ENCODE peak calls at places on chromosomes 16 and 17, in four cellular contexts. A, E, M and T are unnamed samples.

GRCh38 chr17:32277284-32277683 is 11.7 kb downstream of the RHBDL3 start:
- DNase-seq in A (no peak), E (no peak), M (no peak), T (no peak)

GRCh38 chr17:37702605-37703004 is 42.3 kb downstream of the HNF1B start:
- DNase-seq in A (no peak), E (no peak), M (no peak), T (no peak)

GRCh38 chr17:81621494-81622230 is 15.2 kb downstream of the NPLOC4 start:
- DNase-seq in A (no peak), E (no peak), M (peak; percentile 12), T (peak; percentile 33)

GRCh38 chr17:50171371-50172071 is 5.7 kb downstream of the SGCA start:
- DNase-seq in A (no peak), E (no peak), M (no peak), T (no peak)

GRCh38 chr16:88883946-88884345 is 17.5 kb upstream of the PABPN1L start:
- DNase-seq in A (no peak), E (no peak), M (no peak), T (no peak)

GRCh38 chr17:6347776-6348175 is 87.1 kb downstream of the AIPL1 start:
- DNase-seq in A (no peak), E (no peak), M (no peak), T (peak; percentile 27)

GRCh38 chr16:75921281-75921680 is 195.0 kb upstream of the CPHXL start:
- DNase-seq in A (no peak), E (no peak), M (no peak), T (no peak)

GRCh38 chr17:61474235-61474927 is 22.2 kb downstream of the TBX4 start:
- DNase-seq in A (no peak), E (no peak), M (no peak), T (no peak)

GRCh38 chr17:80790021-80790765 is 201.4 kb upstream of the CHMP6 start:
- DNase-seq in A (no peak), E (no peak), M (peak; percentile 76), T (no peak)

GRCh38 chr17:81976332-81977210 is 858 bp upstream of the ASPSCR1 start:
- DNase-seq in A (peak; percentile 38), E (peak; percentile 65), M (peak; percentile 18), T (peak; percentile 86)

GRCh38 chr17:34639706-34640425 is 60.5 kb downstream of the TMEM132E start:
- DNase-seq in A (no peak), E (no peak), M (no peak), T (no peak)

GRCh38 chr17:47934856-47935255 is 6.5 kb upstream of the PNPO start:
- DNase-seq in A (no peak), E (no peak), M (no peak), T (no peak)

GRCh38 chr16:12111819-12112218 is 135.3 kb downstream of the SNX29 start:
- DNase-seq in A (no peak), E (no peak), M (no peak), T (no peak)

GRCh38 chr16:10678655-10679054 is 16.1 kb downstream of the TEKT5 start:
- DNase-seq in A (no peak), E (no peak), M (no peak), T (no peak)

DNA sequence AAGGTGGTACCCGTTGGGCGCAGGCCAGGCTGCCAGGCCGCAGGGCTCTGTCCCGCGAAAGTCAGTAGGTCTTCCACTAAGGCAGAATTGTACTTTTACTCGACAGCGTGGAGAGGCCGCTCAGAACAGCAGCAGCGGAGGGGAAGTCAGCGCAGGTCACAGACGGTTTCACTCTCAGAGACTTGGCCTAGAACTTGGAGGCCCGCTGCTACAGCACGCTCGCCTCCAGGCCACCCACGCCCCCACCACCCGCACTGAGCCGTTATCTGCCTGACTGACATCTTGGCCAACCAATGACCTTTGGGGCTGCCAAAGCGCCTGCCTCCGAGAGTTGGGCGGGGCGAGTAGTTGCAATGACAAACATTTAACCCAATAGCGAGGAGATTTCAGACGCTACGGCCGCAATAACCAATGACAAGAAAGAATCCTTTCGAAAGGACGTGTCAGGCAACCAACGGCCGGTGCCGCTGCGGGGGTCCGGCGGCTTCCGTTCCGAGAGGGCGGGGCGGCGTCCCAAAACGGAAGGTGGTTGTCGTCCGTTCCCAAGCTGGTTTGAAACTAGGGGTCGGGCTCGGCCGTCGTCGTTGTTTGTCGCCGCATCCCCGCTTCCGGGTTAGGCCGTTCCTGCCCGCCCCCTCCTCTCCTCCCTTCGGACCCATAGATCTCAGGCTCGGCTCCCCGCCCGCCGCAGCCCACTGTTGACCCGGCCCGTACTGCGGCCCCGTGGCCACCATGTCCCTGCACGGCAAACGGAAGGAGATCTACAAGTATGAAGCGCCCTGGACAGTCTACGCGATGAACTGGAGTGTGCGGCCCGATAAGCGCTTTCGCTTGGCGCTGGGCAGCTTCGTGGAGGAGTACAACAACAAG is at the start of gene DCAF7:
- DNase-seq in A (peak; percentile 100), E (peak; percentile 100), M (peak; percentile 100), T (peak; percentile 100)
- TF ChIP-seq POLR2A in A (peak; percentile 34), E (peak; percentile 90), M (peak; percentile 74), T (peak; percentile 49)

GRCh38 chr17:44844390-44844830 is 3.3 kb upstream of the HIGD1B start:
- DNase-seq in A (peak; percentile 42), E (no peak), M (peak; percentile 23), T (no peak)
- H3K27ac ChIP-seq in A (peak overlapping the region; percentile 53), E (no peak overlapping the region), M (no peak overlapping the region), T (no peak overlapping the region)

DNA sequence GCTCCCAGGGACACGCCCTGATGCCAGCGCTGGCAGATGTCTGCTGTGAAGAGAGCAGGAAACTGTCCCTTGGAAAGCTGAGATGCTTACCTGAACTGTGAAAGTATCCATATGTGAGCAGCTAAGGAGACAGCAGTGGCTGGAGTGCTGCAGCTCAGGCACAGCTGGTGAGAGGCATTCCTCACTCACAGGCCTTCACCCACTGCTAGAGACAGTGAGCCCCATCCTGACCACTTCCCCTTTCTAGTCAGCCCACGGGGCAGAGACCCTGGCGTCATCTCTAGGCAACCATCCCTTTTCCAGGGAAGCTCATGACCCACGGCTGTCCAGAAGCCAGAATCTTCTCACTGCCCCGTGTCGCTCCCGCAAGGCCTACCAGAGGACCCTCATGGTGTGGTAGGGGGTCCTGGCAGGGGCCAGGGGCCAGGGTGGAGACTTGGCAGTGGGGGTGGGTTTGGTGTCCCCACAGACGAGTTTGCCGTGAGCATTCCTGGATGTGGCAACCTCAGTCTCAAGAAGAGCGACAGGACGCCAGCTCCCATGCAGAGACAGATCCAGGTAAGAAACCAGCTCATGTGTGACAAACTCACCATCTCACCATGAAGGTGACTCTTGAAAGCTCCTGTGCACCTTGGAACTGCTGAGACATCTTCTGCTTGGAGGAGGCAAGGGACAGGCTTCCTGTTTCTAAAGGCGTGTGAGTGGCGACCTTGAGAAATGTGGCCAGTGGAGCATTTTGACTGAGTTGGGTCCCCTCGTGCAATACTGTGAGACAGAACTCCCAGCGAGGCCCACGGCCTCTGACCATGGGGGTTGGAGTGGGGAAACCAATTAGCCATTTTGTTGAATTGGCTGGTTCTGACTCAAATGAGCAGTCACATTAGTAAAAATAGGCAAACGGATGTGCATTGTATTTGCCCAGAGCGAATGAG is at the start of gene SCIMP:
- DNase-seq in A (no peak), E (no peak), M (no peak), T (peak; percentile 58)
- TF ChIP-seq POLR2A in A (no peak), E (no peak), M (no peak), T (peak; percentile 36)

DNA sequence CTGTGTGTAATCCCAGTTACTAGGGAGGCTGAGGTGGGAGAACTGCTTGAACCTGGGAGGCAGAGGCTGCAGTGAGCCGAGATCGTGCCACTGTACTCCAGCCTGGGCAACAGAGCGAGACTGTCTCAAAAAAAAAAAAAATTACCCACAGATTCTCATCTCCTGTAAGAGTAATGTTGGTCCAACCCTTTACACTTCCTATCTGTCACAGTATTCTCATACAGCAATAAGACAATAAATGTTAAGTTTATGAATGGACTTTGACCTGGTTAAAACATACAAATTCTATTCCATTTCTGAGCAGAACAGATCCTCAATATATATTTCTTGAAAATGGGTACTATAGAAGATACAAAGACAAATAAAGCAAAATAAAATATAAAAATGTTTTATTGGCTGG is 30.4 kb upstream of the TAOK1 start:
- DNase-seq in A (no peak), E (no peak), M (no peak), T (no peak)
- H3K27ac ChIP-seq in A (no peak overlapping the region), E (no peak overlapping the region), M (no peak overlapping the region), T (no peak overlapping the region)

GRCh38 chr17:2094891-2095535 is 40.1 kb downstream of the HIC1 start:
- DNase-seq in A (peak; percentile 62), E (no peak), M (peak; percentile 78), T (peak; percentile 90)
- TF ChIP-seq POLR2A in A (no peak), E (no peak), M (no peak), T (no peak)

DNA sequence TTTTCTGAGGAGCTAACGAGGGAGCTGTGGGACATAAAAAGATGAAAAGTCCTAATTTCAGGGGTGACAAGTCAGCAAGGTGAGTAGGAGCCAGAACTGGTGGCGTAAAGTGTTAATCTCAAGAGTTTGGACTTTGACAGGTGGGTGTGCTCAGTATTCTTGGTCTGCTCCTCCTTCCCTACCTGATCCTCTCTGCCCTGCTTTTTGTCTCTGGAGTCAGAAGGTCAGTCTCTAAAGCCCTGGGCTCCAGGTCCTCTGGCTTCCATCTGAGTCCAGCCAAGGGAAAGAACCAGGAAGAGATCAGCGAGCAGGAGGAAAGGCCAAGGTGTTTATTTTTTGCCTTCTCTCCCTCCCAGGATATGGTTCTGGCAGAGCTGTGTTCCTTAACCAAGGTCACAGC is 21.3 kb downstream of the GFOD2 start:
- DNase-seq in A (no peak), E (no peak), M (no peak), T (no peak)
- H3K27ac ChIP-seq in A (no peak overlapping the region), E (no peak overlapping the region), M (no peak overlapping the region), T (no peak overlapping the region)

GRCh38 chr17:39191750-39192510 is 5.5 kb downstream of the CACNB1 start:
- DNase-seq in A (no peak), E (no peak), M (no peak), T (no peak)
- TF ChIP-seq POLR2A in A (no peak), E (no peak), M (no peak), T (no peak)